ENCODE peak calls at places on chromosomes 6 and 20, in six cellular contexts. One of them, this sample, is unnamed.

GRCh38 chr6:79647756-79648155 is 16.6 kb downstream of the SH3BGRL2 start:
- DNase-seq in heart left ventricle: no peak
- DNase-seq in body of pancreas: no peak
- DNase-seq in prostate gland: no peak
- DNase-seq in stomach: no peak
- DNase-seq in right lobe of liver: no peak
- DNase-seq in this sample: no peak

GRCh38 chr6:153031335-153031955 is 28.9 kb upstream of the MTRF1L start:
- DNase-seq in heart left ventricle: no peak
- DNase-seq in body of pancreas: no peak
- DNase-seq in prostate gland: no peak
- DNase-seq in stomach: no peak
- DNase-seq in right lobe of liver: no peak
- DNase-seq in this sample: no peak

GRCh38 chr20:13002256-13002655 is 6.5 kb upstream of the SPTLC3 start:
- DNase-seq in heart left ventricle: no peak
- DNase-seq in body of pancreas: no peak
- DNase-seq in prostate gland: no peak
- DNase-seq in stomach: no peak
- DNase-seq in right lobe of liver: no peak
- DNase-seq in this sample: no peak

GRCh38 chr20:25177890-25178321 is 17.6 kb upstream of the ENTPD6 start:
- DNase-seq in heart left ventricle: no peak
- DNase-seq in body of pancreas: peak
- DNase-seq in prostate gland: peak
- DNase-seq in stomach: peak
- DNase-seq in right lobe of liver: no peak
- DNase-seq in this sample: no peak

GRCh38 chr6:31771992-31772358 is 5.2 kb downstream of the VWA7 start:
- DNase-seq in heart left ventricle: no peak
- DNase-seq in body of pancreas: no peak
- DNase-seq in prostate gland: no peak
- DNase-seq in stomach: no peak
- DNase-seq in right lobe of liver: no peak
- DNase-seq in this sample: no peak

GRCh38 chr6:3372184-3372846 is 84.5 kb downstream of the SLC22A23 start:
- DNase-seq in heart left ventricle: no peak
- DNase-seq in body of pancreas: no peak
- DNase-seq in prostate gland: no peak
- DNase-seq in stomach: no peak
- DNase-seq in right lobe of liver: no peak
- DNase-seq in this sample: no peak

GRCh38 chr20:33111306-33111705 is 31.9 kb downstream of the BPIFB4 start:
- DNase-seq in heart left ventricle: no peak
- DNase-seq in body of pancreas: no peak
- DNase-seq in prostate gland: no peak
- DNase-seq in stomach: no peak
- DNase-seq in right lobe of liver: no peak
- DNase-seq in this sample: no peak

GRCh38 chr20:6562111-6562510 is 205.4 kb upstream of the BMP2 start:
- DNase-seq in heart left ventricle: no peak
- DNase-seq in body of pancreas: no peak
- DNase-seq in prostate gland: no peak
- DNase-seq in stomach: no peak
- DNase-seq in right lobe of liver: no peak
- DNase-seq in this sample: no peak

GRCh38 chr6:156828280-156828703 is 51.1 kb downstream of the ARID1B start:
- DNase-seq in heart left ventricle: no peak
- DNase-seq in body of pancreas: peak
- DNase-seq in prostate gland: no peak
- DNase-seq in stomach: no peak
- DNase-seq in right lobe of liver: no peak
- DNase-seq in this sample: no peak

GRCh38 chr20:60581606-60582005 is 623.4 kb downstream of the CDH26 start:
- DNase-seq in heart left ventricle: no peak
- DNase-seq in body of pancreas: no peak
- DNase-seq in prostate gland: no peak
- DNase-seq in stomach: no peak
- DNase-seq in right lobe of liver: no peak
- DNase-seq in this sample: no peak

GRCh38 chr6:154928325-154928922 is 66.7 kb upstream of the TIAM2 start:
- DNase-seq in heart left ventricle: no peak
- DNase-seq in body of pancreas: peak
- DNase-seq in prostate gland: peak
- DNase-seq in stomach: peak
- DNase-seq in right lobe of liver: peak
- DNase-seq in this sample: no peak

GRCh38 chr20:44014807-44015732 is 100.4 kb downstream of the TOX2 start:
- DNase-seq in heart left ventricle: no peak
- DNase-seq in body of pancreas: no peak
- DNase-seq in prostate gland: no peak
- DNase-seq in stomach: no peak
- DNase-seq in right lobe of liver: no peak
- DNase-seq in this sample: no peak

GRCh38 chr20:44552950-44553908 is 29.1 kb upstream of the PKIG start:
- DNase-seq in heart left ventricle: no peak
- DNase-seq in body of pancreas: no peak
- DNase-seq in prostate gland: no peak
- DNase-seq in stomach: no peak
- DNase-seq in right lobe of liver: no peak
- DNase-seq in this sample: no peak

GRCh38 chr6:134938896-134939295 is 11.0 kb downstream of the ALDH8A1 start:
- DNase-seq in heart left ventricle: no peak
- DNase-seq in body of pancreas: no peak
- DNase-seq in prostate gland: no peak
- DNase-seq in stomach: no peak
- DNase-seq in right lobe of liver: no peak
- DNase-seq in this sample: no peak

GRCh38 chr6:56381852-56382251 is 134.5 kb upstream of the COL21A1 start:
- DNase-seq in heart left ventricle: no peak
- DNase-seq in body of pancreas: no peak
- DNase-seq in prostate gland: no peak
- DNase-seq in stomach: no peak
- DNase-seq in right lobe of liver: no peak
- DNase-seq in this sample: no peak

GRCh38 chr6:163635731-163636344 is 221.3 kb downstream of the QKI start:
- DNase-seq in heart left ventricle: no peak
- DNase-seq in body of pancreas: no peak
- DNase-seq in prostate gland: no peak
- DNase-seq in stomach: no peak
- DNase-seq in right lobe of liver: no peak
- DNase-seq in this sample: no peak

GRCh38 chr6:163263196-163263595 is 151.3 kb upstream of the QKI start:
- DNase-seq in heart left ventricle: no peak
- DNase-seq in body of pancreas: no peak
- DNase-seq in prostate gland: no peak
- DNase-seq in stomach: peak
- DNase-seq in right lobe of liver: no peak
- DNase-seq in this sample: no peak

GRCh38 chr6:38673397-38674165 is 29.4 kb downstream of the GLO1 start:
- DNase-seq in heart left ventricle: no peak
- DNase-seq in body of pancreas: peak
- DNase-seq in prostate gland: no peak
- DNase-seq in stomach: no peak
- DNase-seq in right lobe of liver: no peak
- DNase-seq in this sample: no peak

GRCh38 chr20:20391115-20391514 is 23.2 kb downstream of the INSM1 start:
- DNase-seq in heart left ventricle: no peak
- DNase-seq in body of pancreas: no peak
- DNase-seq in prostate gland: no peak
- DNase-seq in stomach: no peak
- DNase-seq in right lobe of liver: no peak
- DNase-seq in this sample: no peak

GRCh38 chr6:151284012-151284411 is 44.2 kb downstream of the AKAP12 start:
- DNase-seq in heart left ventricle: no peak
- DNase-seq in body of pancreas: no peak
- DNase-seq in prostate gland: no peak
- DNase-seq in stomach: no peak
- DNase-seq in right lobe of liver: no peak
- DNase-seq in this sample: no peak

GRCh38 chr6:69005194-69005593 is 370.1 kb downstream of the ADGRB3 start:
- DNase-seq in heart left ventricle: no peak
- DNase-seq in body of pancreas: no peak
- DNase-seq in prostate gland: no peak
- DNase-seq in stomach: no peak
- DNase-seq in right lobe of liver: no peak
- DNase-seq in this sample: no peak

GRCh38 chr6:126625019-126625418 is 285.1 kb downstream of the CENPW start:
- DNase-seq in heart left ventricle: no peak
- DNase-seq in body of pancreas: no peak
- DNase-seq in prostate gland: no peak
- DNase-seq in stomach: no peak
- DNase-seq in right lobe of liver: no peak
- DNase-seq in this sample: no peak

GRCh38 chr6:78909391-78909790 is 42.0 kb downstream of the IRAK1BP1 start:
- DNase-seq in heart left ventricle: no peak
- DNase-seq in body of pancreas: no peak
- DNase-seq in prostate gland: no peak
- DNase-seq in stomach: no peak
- DNase-seq in right lobe of liver: no peak
- DNase-seq in this sample: no peak

GRCh38 chr20:8094845-8095244 is 37.2 kb upstream of the PLCB1 start:
- DNase-seq in heart left ventricle: no peak
- DNase-seq in body of pancreas: no peak
- DNase-seq in prostate gland: peak
- DNase-seq in stomach: no peak
- DNase-seq in right lobe of liver: no peak
- DNase-seq in this sample: no peak

GRCh38 chr6:163405412-163406309 is 8.9 kb upstream of the QKI start:
- DNase-seq in heart left ventricle: peak
- DNase-seq in body of pancreas: peak
- DNase-seq in prostate gland: peak
- DNase-seq in stomach: peak
- DNase-seq in right lobe of liver: peak
- DNase-seq in this sample: no peak

DNA sequence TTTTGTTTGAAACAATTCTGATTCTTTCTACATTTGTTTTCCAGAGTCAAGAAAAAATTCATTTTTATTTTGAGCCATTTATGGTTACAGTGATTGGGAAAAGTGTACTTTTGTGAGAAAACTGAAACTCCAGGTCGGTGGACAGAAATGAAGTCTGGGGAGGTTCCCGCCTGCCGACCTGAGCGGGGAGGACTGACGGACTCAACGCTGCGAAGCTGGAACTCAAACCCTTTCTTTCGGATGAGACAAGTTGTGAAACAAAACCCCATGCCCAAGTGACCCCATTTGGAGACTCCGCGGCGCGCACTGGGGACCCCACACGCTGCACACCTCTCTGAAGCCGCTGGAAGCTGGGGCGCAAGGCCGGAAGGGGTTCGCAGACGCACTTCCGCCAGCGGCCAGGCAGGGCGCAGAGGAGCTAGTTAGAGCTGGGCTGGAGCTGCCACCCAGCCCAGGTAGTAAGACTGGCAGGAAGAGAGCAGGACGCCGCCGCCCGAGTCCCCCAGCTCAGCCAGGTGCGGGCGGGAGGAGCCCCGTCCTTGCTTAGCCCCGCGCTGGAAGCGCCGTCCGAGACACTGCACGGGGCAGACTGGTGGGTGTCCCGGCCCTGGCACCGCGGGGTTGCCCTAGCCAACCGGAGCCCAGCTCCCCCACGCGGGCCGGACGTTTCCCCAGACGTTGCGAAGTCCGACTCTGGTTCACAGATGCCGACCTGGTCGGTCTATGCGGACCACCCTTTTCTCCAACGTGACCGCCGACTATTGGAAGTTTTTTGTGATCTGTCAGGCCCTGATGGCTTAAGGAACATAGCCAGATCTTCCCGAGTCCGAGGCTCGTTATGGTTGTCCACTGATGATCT is 19.8 kb upstream of the ZSCAN16 start:
- DNase-seq in heart left ventricle: peak
- DNase-seq in body of pancreas: peak
- DNase-seq in prostate gland: peak
- DNase-seq in stomach: peak
- DNase-seq in right lobe of liver: peak
- DNase-seq in this sample: no peak
- TF ChIP-seq POLR2A in heart left ventricle: no peak
- TF ChIP-seq POLR2A in body of pancreas: peak
- TF ChIP-seq POLR2A in prostate gland: peak
- TF ChIP-seq POLR2A in stomach: no peak
- TF ChIP-seq POLR2A in right lobe of liver: peak
- TF ChIP-seq POLR2A in this sample: peak

GRCh38 chr6:169171951-169172350 is 81.7 kb downstream of the THBS2 start:
- DNase-seq in heart left ventricle: no peak
- DNase-seq in body of pancreas: no peak
- DNase-seq in prostate gland: no peak
- DNase-seq in stomach: no peak
- DNase-seq in right lobe of liver: no peak
- DNase-seq in this sample: peak

GRCh38 chr6:169174516-169175359 is 78.9 kb downstream of the THBS2 start:
- DNase-seq in heart left ventricle: no peak
- DNase-seq in body of pancreas: no peak
- DNase-seq in prostate gland: no peak
- DNase-seq in stomach: no peak
- DNase-seq in right lobe of liver: no peak
- DNase-seq in this sample: peak

GRCh38 chr6:169173532-169174268 is 79.9 kb downstream of the THBS2 start:
- DNase-seq in heart left ventricle: no peak
- DNase-seq in body of pancreas: no peak
- DNase-seq in prostate gland: no peak
- DNase-seq in stomach: no peak
- DNase-seq in right lobe of liver: no peak
- DNase-seq in this sample: peak

GRCh38 chr6:169172435-169172834 is 81.2 kb downstream of the THBS2 start:
- DNase-seq in heart left ventricle: no peak
- DNase-seq in body of pancreas: no peak
- DNase-seq in prostate gland: no peak
- DNase-seq in stomach: no peak
- DNase-seq in right lobe of liver: no peak
- DNase-seq in this sample: peak

GRCh38 chr6:169172946-169173345 is 80.7 kb downstream of the THBS2 start:
- DNase-seq in heart left ventricle: no peak
- DNase-seq in body of pancreas: no peak
- DNase-seq in prostate gland: no peak
- DNase-seq in stomach: no peak
- DNase-seq in right lobe of liver: no peak
- DNase-seq in this sample: peak
- H3K27ac ChIP-seq in heart left ventricle: peak
- H3K27ac ChIP-seq in body of pancreas: no peak
- H3K27ac ChIP-seq in prostate gland: no peak
- H3K27ac ChIP-seq in stomach: no peak
- H3K27ac ChIP-seq in right lobe of liver: no peak
- H3K27ac ChIP-seq in this sample: peak

GRCh38 chr20:63235399-63235983 is at the start of gene BIRC7:
- DNase-seq in heart left ventricle: no peak
- DNase-seq in body of pancreas: no peak
- DNase-seq in prostate gland: no peak
- DNase-seq in stomach: no peak
- DNase-seq in right lobe of liver: no peak
- DNase-seq in this sample: no peak
- TF ChIP-seq POLR2A in heart left ventricle: no peak
- TF ChIP-seq POLR2A in body of pancreas: no peak
- TF ChIP-seq POLR2A in prostate gland: no peak
- TF ChIP-seq POLR2A in stomach: no peak
- TF ChIP-seq POLR2A in right lobe of liver: no peak
- TF ChIP-seq POLR2A in this sample: no peak

DNA sequence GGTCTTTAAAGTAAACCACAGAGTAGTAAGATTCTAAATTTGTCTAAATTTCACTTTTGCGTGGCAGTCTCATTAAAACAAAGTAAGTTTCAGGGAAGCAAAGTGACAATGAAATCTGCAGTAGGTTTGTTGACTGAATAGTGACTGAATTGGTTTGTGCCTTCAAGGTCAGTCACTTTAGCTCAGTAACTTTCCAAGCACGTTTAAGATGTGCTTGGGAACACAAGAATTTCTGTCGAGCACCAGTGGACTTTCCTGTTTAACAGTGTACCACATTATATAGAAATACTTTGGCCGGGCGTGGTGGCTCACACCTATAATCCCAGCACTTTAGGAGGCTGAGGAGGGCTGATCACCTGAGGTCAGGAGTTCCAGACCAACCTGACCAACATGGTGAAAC is 1.7 kb upstream of the CD24 start:
- DNase-seq in heart left ventricle: no peak
- DNase-seq in body of pancreas: no peak
- DNase-seq in prostate gland: no peak
- DNase-seq in stomach: no peak
- DNase-seq in right lobe of liver: no peak
- DNase-seq in this sample: no peak
- H3K27ac ChIP-seq in heart left ventricle: no peak
- H3K27ac ChIP-seq in body of pancreas: peak
- H3K27ac ChIP-seq in prostate gland: no peak
- H3K27ac ChIP-seq in stomach: peak
- H3K27ac ChIP-seq in right lobe of liver: no peak
- H3K27ac ChIP-seq in this sample: no peak

This sample was measured in vagina.